ENCODE peak calls at places on chromosomes 13 and 19, in four cellular contexts. U is IMR-90, H is mesenchymal stem cell, A is neuronal stem cell. G is an unnamed sample.

GRCh38 chr19:9043524-9043923 is 33.3 kb upstream of the MUC16 start:
- DNase-seq in A (no peak), H (no peak), U (no peak), G (peak; percentile 61)

GRCh38 chr13:39189778-39190177 is 151.5 kb downstream of the NHLRC3 start:
- DNase-seq in H (no peak), U (no peak), A (no peak), G (no peak)

GRCh38 chr13:101512650-101513049 is 60.2 kb downstream of the ITGBL1 start:
- DNase-seq in U (no peak), H (no peak), A (no peak), G (peak; percentile 24)

GRCh38 chr13:99505814-99506269 is 4.6 kb downstream of the TM9SF2 start:
- DNase-seq in A (no peak), U (peak; percentile 63), H (peak; percentile 64), G (no peak)

GRCh38 chr19:11234486-11235075 is 4.8 kb upstream of the ANGPTL8 start:
- DNase-seq in U (no peak), H (no peak), A (no peak), G (no peak)

GRCh38 chr13:97257228-97257755 is 35.2 kb downstream of the MBNL2 start:
- DNase-seq in A (no peak), H (no peak), U (no peak), G (peak; percentile 64)

GRCh38 chr13:30395192-30396158 is 26.8 kb upstream of the UBE2L5 start:
- DNase-seq in U (peak; percentile 93), H (peak; percentile 95), A (peak; percentile 31), G (peak; percentile 76)

GRCh38 chr13:79772811-79773210 is 291.9 kb downstream of the NDFIP2 start:
- DNase-seq in U (no peak), H (no peak), A (no peak), G (no peak)

GRCh38 chr13:92966341-92966740 is 260.3 kb upstream of the GPC6 start:
- DNase-seq in U (no peak), H (no peak), A (no peak), G (no peak)

GRCh38 chr13:87671824-87672603 is 843 bp downstream of the SLITRK5 start:
- DNase-seq in U (no peak), A (peak; percentile 26), H (peak; percentile 30), G (no peak)

GRCh38 chr13:44904982-44905381 is 84.3 kb downstream of the NUFIP1 start:
- DNase-seq in U (peak; percentile 97), H (peak; percentile 99), A (no peak), G (no peak)

GRCh38 chr19:18274303-18274775 is at the start of gene IQCN:
- DNase-seq in U (no peak), H (peak; percentile 85), A (no peak), G (peak; percentile 75)

GRCh38 chr19:18273566-18274302 is 518 bp downstream of the IQCN start:
- DNase-seq in H (peak; percentile 73), A (no peak), U (no peak), G (peak; percentile 24)

GRCh38 chr19:18271433-18271841 is 2.8 kb downstream of the IQCN start:
- DNase-seq in U (no peak), H (peak; percentile 86), A (no peak), G (no peak)

GRCh38 chr19:18278521-18279265 is 2.7 kb downstream of the JUND start:
- DNase-seq in A (no peak), U (no peak), H (peak; percentile 82), G (peak; percentile 28)

GRCh38 chr19:18274776-18275356 is 614 bp upstream of the IQCN start:
- DNase-seq in A (no peak), U (peak; percentile 89), H (peak; percentile 92), G (peak; percentile 82)
- H3K4me2 ChIP-seq in A (peak overlapping the region; percentile 11), U (peak overlapping the region; percentile 51), H (peak overlapping the region; percentile 39), G (no peak overlapping the region)

GRCh38 chr19:44810555-44811447 is 1.9 kb downstream of the BCAM start:
- DNase-seq in H (no peak), A (no peak), U (no peak), G (no peak)

GRCh38 chr19:44807162-44807561 is 1.7 kb upstream of the BCAM start:
- DNase-seq in H (no peak), A (no peak), U (no peak), G (peak; percentile 71)

GRCh38 chr19:44809856-44810554 is 1.1 kb downstream of the BCAM start:
- DNase-seq in A (no peak), U (no peak), H (no peak), G (no peak)

GRCh38 chr19:44807652-44808462 is 1.0 kb upstream of the BCAM start:
- DNase-seq in U (peak; percentile 34), H (peak; percentile 65), A (peak; percentile 64), G (peak; percentile 81)

GRCh38 chr19:44808463-44809371 is at the start of gene BCAM:
- DNase-seq in U (peak; percentile 54), A (peak; percentile 76), H (peak; percentile 73), G (peak; percentile 27)
- H3K4me3 ChIP-seq in U (peak within 1 kb of the TSS; percentile 80), A (peak within 1 kb of the TSS; percentile 48), H (peak within 1 kb of the TSS; percentile 77), G (peak within 1 kb of the TSS; percentile 64)

GRCh38 chr13:21399741-21400140 is 59.4 kb downstream of the ZDHHC20 start:
- DNase-seq in H (peak; percentile 10), A (no peak), U (peak; percentile 18), G (no peak)
- H3K36me3 ChIP-seq in H (peaks cover 6% of the 10 kb centered on the region), A (peaks cover 81% of the 10 kb centered on the region), U (peaks cover 4% of the 10 kb centered on the region), G (peaks cover 24% of the 10 kb centered on the region)

DNA sequence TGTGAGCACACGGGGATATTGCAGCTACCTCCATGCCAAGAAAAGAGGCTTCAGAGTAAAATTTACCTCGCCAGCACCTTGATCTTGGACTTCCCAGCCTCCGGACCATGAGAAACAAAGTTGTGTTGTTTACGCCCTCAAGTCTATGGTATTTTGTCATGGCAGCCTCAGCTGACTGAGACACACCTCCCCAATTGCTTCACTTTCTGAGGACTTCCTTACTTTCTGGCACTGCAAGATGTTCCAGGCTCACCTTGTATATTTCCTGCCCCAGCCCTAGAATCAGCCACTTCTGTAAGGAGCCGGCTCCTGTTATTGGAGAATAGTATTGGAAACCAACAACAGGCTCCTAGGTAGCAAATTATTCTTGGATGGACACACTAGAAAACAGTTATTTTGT is 6.6 kb upstream of the CEBPG start:
- DNase-seq in H (no peak), U (no peak), A (no peak), G (no peak)
- H3K4me2 ChIP-seq in H (no peak overlapping the region), U (no peak overlapping the region), A (no peak overlapping the region), G (no peak overlapping the region)

GRCh38 chr13:113863511-113864302 is at the start of gene GAS6:
- DNase-seq in U (no peak), H (peak; percentile 41), A (peak; percentile 51), G (no peak)
- H3K4me3 ChIP-seq in U (peak within 1 kb of the TSS; percentile 93), H (peak within 1 kb of the TSS; percentile 93), A (peak within 1 kb of the TSS; percentile 46), G (peak within 1 kb of the TSS; percentile 78)

DNA sequence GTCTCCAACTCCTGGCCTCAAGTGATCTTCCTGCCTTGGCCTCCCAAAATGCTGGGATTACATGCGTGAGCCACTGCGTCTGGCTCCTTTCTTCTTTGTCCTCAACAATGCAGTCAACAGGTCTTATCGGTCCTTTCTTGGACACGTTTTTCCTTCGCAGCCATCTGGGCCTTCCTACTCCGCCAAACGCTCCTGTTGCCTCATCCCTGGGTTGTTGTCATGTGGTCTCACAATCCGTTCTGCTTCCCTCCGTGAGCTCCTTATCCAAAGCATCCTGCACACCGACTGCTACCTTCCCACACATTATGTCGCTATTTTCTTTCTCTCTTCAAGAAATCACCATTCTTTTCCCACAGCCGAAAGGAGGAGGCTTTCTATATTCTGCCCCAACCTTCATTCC is 306.8 kb downstream of the DCLK1 start:
- DNase-seq in H (no peak), U (no peak), A (no peak), G (no peak)
- H3K36me3 ChIP-seq in H (no peaks in the 10 kb centered on the region), U (no peaks in the 10 kb centered on the region), A (no peaks in the 10 kb centered on the region), G (no peaks in the 10 kb centered on the region)

G was measured in trophoblast cell.